ENCODE peak calls at places on chromosomes 2 and 18, in four cellular contexts. L is CD8-positive, alpha-beta T cell; M is heart right ventricle; D is lower lobe of right lung. Z is an unnamed sample. For H3K9me3, the result is how much of the 10 kb centered on the place peaks cover.

GRCh38 chr2:218002792-218003191 is at the start of gene TNS1:
- DNase-seq in D (no peak), M (peak), L (no peak), Z (no peak)

GRCh38 chr2:85501244-85501643 is 37.7 kb upstream of the MAT2A start:
- DNase-seq in M (no peak), L (no peak), D (no peak), Z (no peak)

GRCh38 chr2:108571262-108571661 is 37.0 kb downstream of the LIMS1 start:
- DNase-seq in L (no peak), M (no peak), D (no peak), Z (no peak)

GRCh38 chr2:102100371-102101096 is 42.0 kb upstream of the IL1R1 start:
- DNase-seq in L (no peak), M (no peak), D (no peak), Z (no peak)

GRCh38 chr2:181780159-181781081 is 100.1 kb upstream of the NEUROD1 start:
- DNase-seq in M (no peak), L (no peak), D (no peak), Z (no peak)

GRCh38 chr18:55328301-55328700 is 259.7 kb downstream of the TCF4 start:
- DNase-seq in L (no peak), M (no peak), D (no peak), Z (no peak)

GRCh38 chr2:17979707-17980106 is 101.2 kb downstream of the KCNS3 start:
- DNase-seq in L (no peak), M (no peak), D (no peak), Z (peak)

GRCh38 chr18:8011906-8012305 is 444.8 kb downstream of the PTPRM start:
- DNase-seq in D (no peak), L (no peak), M (no peak), Z (no peak)

GRCh38 chr2:17427401-17427800 is 90.8 kb downstream of the RAD51AP2 start:
- DNase-seq in L (no peak), D (no peak), M (no peak), Z (no peak)

GRCh38 chr2:18791172-18791797 is 201.9 kb upstream of the NT5C1B start:
- DNase-seq in D (no peak), L (no peak), M (no peak), Z (peak)

GRCh38 chr2:24971550-24972314 is at the start of gene DNAJC27:
- DNase-seq in L (peak), M (peak), D (peak), Z (peak)
- H3K9me3 ChIP-seq in L (under half), M (under half), D (under half), Z (under half)

GRCh38 chr2:177279847-177280246 is 15.3 kb upstream of the NFE2L2 start:
- DNase-seq in D (no peak), L (no peak), M (no peak), Z (no peak)
- H3K4me3 ChIP-seq in D (no peak), L (no peak), M (no peak), Z (no peak)

DNA sequence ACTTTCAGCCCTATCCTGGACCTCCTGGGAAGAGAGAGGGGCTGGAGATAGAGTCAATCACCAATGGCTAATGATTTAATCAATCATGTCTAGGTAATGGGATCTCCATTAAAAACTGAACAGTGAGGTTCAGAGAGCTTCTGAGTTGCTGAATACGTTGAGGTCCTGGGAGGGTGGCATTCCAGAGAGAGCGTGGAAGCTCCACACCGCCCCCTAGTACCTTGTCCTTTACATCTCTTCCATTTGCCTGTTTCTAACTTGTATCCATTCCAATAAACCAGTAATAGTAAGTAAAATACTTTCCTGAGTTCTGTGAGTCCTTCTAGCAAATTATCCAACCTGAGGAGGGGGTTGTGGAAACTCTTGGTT is 101.7 kb downstream of the B3GNT2 start:
- DNase-seq in M (no peak), L (no peak), D (no peak), Z (no peak)
- TF ChIP-seq CTCF in M (no peak), L (no peak), D (peak), Z (peak)

GRCh38 chr2:98327776-98328175 is 18.5 kb upstream of the CNGA3 start:
- DNase-seq in D (no peak), M (no peak), L (no peak), Z (no peak)

GRCh38 chr2:98329549-98329948 is 16.7 kb upstream of the CNGA3 start:
- DNase-seq in M (no peak), D (no peak), L (no peak), Z (no peak)

GRCh38 chr2:98324181-98324580 is 22.1 kb upstream of the CNGA3 start:
- DNase-seq in M (no peak), D (no peak), L (no peak), Z (no peak)
- H3K9me3 ChIP-seq in M (half or more), D (under half), L (under half), Z (under half)